ENCODE peak calls at places on chromosome X, in five cellular contexts. W is upper lobe of left lung, T is SK-N-SH, V is breast epithelium, P is cardiac muscle cell. I is an unnamed sample.
A peak's percentile ranks its signal among the peaks of the same experiment; 100 is the strongest.

GRCh38 chrX:48903290-48903689 is 5.6 kb downstream of the PQBP1 start:
- DNase-seq in P (no peak), W (no peak), T (no peak), V (no peak), I (no peak)

GRCh38 chrX:120452131-120452530 is 17.0 kb downstream of the LAMP2 start:
- DNase-seq in T (peak; percentile 50), V (no peak), P (peak; percentile 48), W (no peak), I (no peak)

GRCh38 chrX:53190363-53190960 is 34.5 kb downstream of the KDM5C start:
- DNase-seq in V (no peak), T (no peak), P (no peak), W (no peak), I (no peak)

GRCh38 chrX:115679460-115679859 is 118.5 kb downstream of the PLS3 start:
- DNase-seq in T (peak; percentile 61), V (no peak), P (peak; percentile 50), W (no peak), I (no peak)

GRCh38 chrX:15619053-15619772 is 18.5 kb upstream of the ACE2 start:
- DNase-seq in T (no peak), V (no peak), W (peak; percentile 37), P (no peak), I (no peak)

GRCh38 chrX:47212381-47213293 is 5.8 kb upstream of the CDK16 start:
- DNase-seq in P (no peak), T (peak; percentile 39), W (no peak), V (no peak), I (no peak)

GRCh38 chrX:64977830-64978229 is 1.6 kb upstream of the ZC4H2 start:
- DNase-seq in P (no peak), W (no peak), V (no peak), T (no peak), I (no peak)

GRCh38 chrX:3449287-3449686 is 102.8 kb upstream of the MXRA5 start:
- DNase-seq in T (no peak), P (peak; percentile 64), W (no peak), V (no peak), I (no peak)

GRCh38 chrX:8273451-8273894 is 102.4 kb upstream of the VCX2 start:
- DNase-seq in P (peak; percentile 4), V (no peak), W (no peak), T (no peak), I (no peak)

GRCh38 chrX:37599735-37600134 is 28.3 kb downstream of the LANCL3 start:
- DNase-seq in W (peak; percentile 24), V (peak; percentile 58), P (no peak), T (no peak), I (no peak)

GRCh38 chrX:150558424-150558823 is 10.0 kb upstream of the MTM1 start:
- DNase-seq in V (no peak), P (no peak), W (no peak), T (no peak), I (no peak)

GRCh38 chrX:130171446-130172126 is at the start of gene RAB33A:
- DNase-seq in T (peak; percentile 76), W (no peak), V (no peak), P (peak; percentile 29), I (no peak)

GRCh38 chrX:70554081-70554480 is 109.4 kb downstream of the DLG3 start:
- DNase-seq in W (no peak), V (no peak), P (peak; percentile 58), T (no peak), I (no peak)

GRCh38 chrX:40644821-40645358 is 2.5 kb downstream of the CXorf38 start:
- DNase-seq in V (no peak), P (peak; percentile 73), W (peak; percentile 71), T (peak; percentile 27), I (peak; percentile 60)

GRCh38 chrX:41005445-41005992 is 79.7 kb upstream of the USP9X start:
- DNase-seq in V (no peak), W (no peak), P (no peak), T (no peak), I (no peak)

GRCh38 chrX:100296183-100296753 is 113.8 kb downstream of the PCDH19 start:
- DNase-seq in T (no peak), V (no peak), P (no peak), W (no peak), I (no peak)

GRCh38 chrX:2628751-2629315 is 62.3 kb upstream of the CD99 start:
- DNase-seq in V (no peak), T (no peak), W (no peak), P (no peak), I (no peak)

GRCh38 chrX:130085551-130085986 is 24.7 kb downstream of the ELF4 start:
- DNase-seq in W (no peak), P (peak; percentile 39), T (no peak), V (no peak), I (no peak)

GRCh38 chrX:3549442-3549875 is 164.0 kb downstream of the PRKX start:
- DNase-seq in T (peak; percentile 15), W (no peak), P (peak; percentile 54), V (peak; percentile 48), I (peak; percentile 4)

GRCh38 chrX:9875801-9876200 is 89.6 kb downstream of the SHROOM2 start:
- DNase-seq in T (no peak), P (no peak), V (no peak), W (no peak), I (no peak)

GRCh38 chrX:24133280-24133679 is 16.2 kb upstream of the ZFX start:
- DNase-seq in P (no peak), W (no peak), T (no peak), V (no peak), I (no peak)

GRCh38 chrX:38646129-38646528 is 84.8 kb downstream of the TSPAN7 start:
- DNase-seq in T (no peak), V (no peak), P (no peak), W (no peak), I (no peak)

GRCh38 chrX:18702362-18703195 is 4.9 kb upstream of the PPEF1 start:
- DNase-seq in T (no peak), V (no peak), W (no peak), P (peak; percentile 75), I (no peak)

GRCh38 chrX:30702736-30703135 is 49.5 kb downstream of the GK start:
- DNase-seq in P (peak; percentile 70), V (no peak), T (no peak), W (no peak), I (no peak)

GRCh38 chrX:27583976-27584375 is 6.2 kb upstream of the DCAF8L2 start:
- DNase-seq in T (no peak), V (no peak), W (no peak), P (peak; percentile 81), I (no peak)

GRCh38 chrX:36575670-36576069 is 432.5 kb upstream of the FAM47C start:
- DNase-seq in V (no peak), W (no peak), P (no peak), T (no peak), I (no peak)

GRCh38 chrX:136658151-136658550 is 10.2 kb downstream of the CD40LG start:
- DNase-seq in P (no peak), T (no peak), V (no peak), W (no peak), I (no peak)
- H3K27ac ChIP-seq in P (no peak overlapping the region), T (no peak overlapping the region), V (no peak overlapping the region), W (no peak overlapping the region), I (no peak overlapping the region)

DNA sequence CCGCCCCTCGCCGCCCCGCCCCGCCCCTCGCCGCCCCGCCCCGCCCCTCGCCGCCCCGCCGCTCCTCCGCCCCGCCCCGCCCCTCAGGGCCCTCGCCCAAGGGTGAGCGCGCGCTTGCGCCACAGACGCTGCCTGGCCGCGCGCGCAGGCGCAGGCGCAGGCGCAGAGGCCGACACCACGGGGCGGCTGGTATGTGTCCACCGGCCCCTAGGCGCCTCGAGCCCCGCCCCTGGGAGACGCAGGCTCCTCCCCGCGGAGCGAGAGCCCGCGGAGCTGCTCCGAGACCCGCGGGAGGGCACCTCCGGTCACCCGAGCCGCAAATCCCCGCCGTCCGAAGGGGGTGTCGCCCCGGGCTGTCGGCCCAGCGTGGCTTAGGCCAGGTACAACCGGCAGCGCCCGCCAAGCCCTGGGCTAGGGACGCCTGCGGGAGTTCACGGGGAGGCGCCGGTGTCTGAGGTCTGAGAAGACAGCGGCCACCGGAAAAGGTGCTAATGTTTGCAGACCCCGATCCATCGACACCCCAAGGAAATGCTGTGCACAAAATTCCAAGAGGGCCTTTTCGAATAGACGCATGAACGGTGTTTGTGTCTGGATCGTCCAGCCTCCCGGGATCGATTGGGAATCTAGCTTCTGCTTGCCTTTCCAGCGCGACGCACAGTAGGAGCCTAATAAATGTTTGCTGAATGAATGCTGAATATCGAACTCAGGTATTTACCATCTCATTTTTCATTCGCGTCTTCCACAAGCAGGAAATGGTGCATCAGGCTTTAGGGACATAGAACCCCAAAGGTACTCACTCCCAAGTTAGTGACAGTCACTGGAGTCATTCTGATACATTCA is 473 bp upstream of the CCNQ start:
- DNase-seq in P (peak; percentile 92), W (peak; percentile 89), T (peak; percentile 95), V (peak; percentile 77), I (peak; percentile 53)
- H3K27ac ChIP-seq in P (peak overlapping the region; percentile 39), W (peak overlapping the region; percentile 83), T (no peak overlapping the region), V (peak overlapping the region; percentile 45), I (peak overlapping the region; percentile 78)

GRCh38 chrX:69069086-69069445 is 96.2 kb downstream of the PJA1 start:
- DNase-seq in V (no peak), T (no peak), P (no peak), W (peak; percentile 19), I (no peak)
- H3K27ac ChIP-seq in V (no peak overlapping the region), T (no peak overlapping the region), P (no peak overlapping the region), W (no peak overlapping the region), I (no peak overlapping the region)

DNA sequence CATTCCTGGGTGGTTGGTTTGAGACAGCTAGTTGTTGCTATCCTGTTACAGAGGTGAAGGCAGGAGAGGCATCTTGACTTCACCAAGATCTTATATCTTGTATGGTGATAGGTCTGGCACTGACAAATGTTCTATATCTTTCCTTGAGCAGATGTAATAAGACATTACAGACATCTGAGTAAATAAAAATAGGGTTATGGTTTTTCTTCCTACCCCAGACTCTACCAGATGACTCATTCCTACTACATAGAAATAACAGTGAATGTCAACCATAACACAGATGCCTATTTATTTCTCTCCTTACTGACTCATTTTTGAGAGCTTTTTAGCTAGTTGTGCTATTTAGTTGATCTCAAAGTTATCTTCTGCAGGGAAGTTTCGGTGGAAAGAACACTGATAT is 21.9 kb downstream of the HNRNPH2 start:
- DNase-seq in V (no peak), T (no peak), W (no peak), P (no peak), I (no peak)
- H3K27ac ChIP-seq in V (peak overlapping the region; percentile 32), T (peak overlapping the region; percentile 62), W (no peak overlapping the region), P (no peak overlapping the region), I (no peak overlapping the region)

GRCh38 chrX:106932960-106933537 is 12.8 kb downstream of the CLDN2 start:
- DNase-seq in V (no peak), T (no peak), W (no peak), P (peak; percentile 80), I (no peak)
- H3K27ac ChIP-seq in V (peak overlapping the region; percentile 63), T (no peak overlapping the region), W (no peak overlapping the region), P (peak overlapping the region; percentile 82), I (no peak overlapping the region)

I was measured in tibial nerve.